ENCODE peak calls at places on chromosomes 4 and X, in seven cellular contexts. One of them, this sample, is unnamed.
A peak's percentile ranks its signal among the peaks of the same experiment; 100 is the strongest.

GRCh38 chr4:20984011-20984836 is 284.0 kb downstream of the PACRGL start:
- DNase-seq in heart left ventricle: no peak
- DNase-seq in uterus: no peak
- DNase-seq in endothelial cell of umbilical vein: peak; percentile 38
- DNase-seq in CD4-positive, alpha-beta memory T cell: no peak
- DNase-seq in breast epithelium: no peak
- DNase-seq in lower lobe of right lung: no peak
- DNase-seq in this sample: no peak

GRCh38 chrX:102516314-102516936 is at the start of gene TMSB15A:
- DNase-seq in heart left ventricle: peak; percentile 75
- DNase-seq in uterus: peak; percentile 77
- DNase-seq in endothelial cell of umbilical vein: peak; percentile 31
- DNase-seq in CD4-positive, alpha-beta memory T cell: peak; percentile 39
- DNase-seq in breast epithelium: peak; percentile 41
- DNase-seq in lower lobe of right lung: peak; percentile 76
- DNase-seq in this sample: peak; percentile 80

GRCh38 chr4:96593422-96593821 is 753.5 kb downstream of the PDHA2 start:
- DNase-seq in heart left ventricle: no peak
- DNase-seq in uterus: no peak
- DNase-seq in endothelial cell of umbilical vein: peak; percentile 39
- DNase-seq in CD4-positive, alpha-beta memory T cell: no peak
- DNase-seq in breast epithelium: no peak
- DNase-seq in lower lobe of right lung: no peak
- DNase-seq in this sample: no peak

GRCh38 chr4:158817562-158818370 is 48.9 kb downstream of the FNIP2 start:
- DNase-seq in heart left ventricle: no peak
- DNase-seq in uterus: no peak
- DNase-seq in endothelial cell of umbilical vein: peak; percentile 62
- DNase-seq in CD4-positive, alpha-beta memory T cell: no peak
- DNase-seq in breast epithelium: no peak
- DNase-seq in lower lobe of right lung: no peak
- DNase-seq in this sample: no peak

GRCh38 chr4:8236141-8236919 is 33.2 kb upstream of the HTRA3 start:
- DNase-seq in heart left ventricle: no peak
- DNase-seq in uterus: no peak
- DNase-seq in endothelial cell of umbilical vein: no peak
- DNase-seq in CD4-positive, alpha-beta memory T cell: no peak
- DNase-seq in breast epithelium: no peak
- DNase-seq in lower lobe of right lung: peak; percentile 43
- DNase-seq in this sample: no peak

GRCh38 chr4:57071340-57071739 is 38.8 kb downstream of the IGFBP7 start:
- DNase-seq in heart left ventricle: peak; percentile 67
- DNase-seq in uterus: no peak
- DNase-seq in endothelial cell of umbilical vein: no peak
- DNase-seq in CD4-positive, alpha-beta memory T cell: no peak
- DNase-seq in breast epithelium: no peak
- DNase-seq in lower lobe of right lung: no peak
- DNase-seq in this sample: no peak

GRCh38 chr4:1487106-1487505 is 80.9 kb upstream of the NKX1-1 start:
- DNase-seq in heart left ventricle: peak; percentile 1
- DNase-seq in uterus: no peak
- DNase-seq in endothelial cell of umbilical vein: no peak
- DNase-seq in CD4-positive, alpha-beta memory T cell: no peak
- DNase-seq in breast epithelium: no peak
- DNase-seq in lower lobe of right lung: peak; percentile 12
- DNase-seq in this sample: no peak

GRCh38 chrX:67780694-67781109 is 236.9 kb downstream of the AR start:
- DNase-seq in heart left ventricle: peak; percentile 90
- DNase-seq in uterus: peak; percentile 84
- DNase-seq in endothelial cell of umbilical vein: peak; percentile 90
- DNase-seq in CD4-positive, alpha-beta memory T cell: no peak
- DNase-seq in breast epithelium: no peak
- DNase-seq in lower lobe of right lung: peak; percentile 74
- DNase-seq in this sample: peak; percentile 27

GRCh38 chr4:10107111-10108091 is 9.2 kb downstream of the WDR1 start:
- DNase-seq in heart left ventricle: no peak
- DNase-seq in uterus: peak; percentile 24
- DNase-seq in endothelial cell of umbilical vein: no peak
- DNase-seq in CD4-positive, alpha-beta memory T cell: no peak
- DNase-seq in breast epithelium: no peak
- DNase-seq in lower lobe of right lung: no peak
- DNase-seq in this sample: no peak

GRCh38 chr4:98653006-98653405 is 5.4 kb downstream of the TSPAN5 start:
- DNase-seq in heart left ventricle: no peak
- DNase-seq in uterus: no peak
- DNase-seq in endothelial cell of umbilical vein: no peak
- DNase-seq in CD4-positive, alpha-beta memory T cell: no peak
- DNase-seq in breast epithelium: no peak
- DNase-seq in lower lobe of right lung: no peak
- DNase-seq in this sample: no peak

GRCh38 chr4:1045193-1045594 is 33.8 kb downstream of the FGFRL1 start:
- DNase-seq in heart left ventricle: peak; percentile 25
- DNase-seq in uterus: peak; percentile 19
- DNase-seq in endothelial cell of umbilical vein: no peak
- DNase-seq in CD4-positive, alpha-beta memory T cell: no peak
- DNase-seq in breast epithelium: no peak
- DNase-seq in lower lobe of right lung: peak; percentile 40
- DNase-seq in this sample: no peak

DNA sequence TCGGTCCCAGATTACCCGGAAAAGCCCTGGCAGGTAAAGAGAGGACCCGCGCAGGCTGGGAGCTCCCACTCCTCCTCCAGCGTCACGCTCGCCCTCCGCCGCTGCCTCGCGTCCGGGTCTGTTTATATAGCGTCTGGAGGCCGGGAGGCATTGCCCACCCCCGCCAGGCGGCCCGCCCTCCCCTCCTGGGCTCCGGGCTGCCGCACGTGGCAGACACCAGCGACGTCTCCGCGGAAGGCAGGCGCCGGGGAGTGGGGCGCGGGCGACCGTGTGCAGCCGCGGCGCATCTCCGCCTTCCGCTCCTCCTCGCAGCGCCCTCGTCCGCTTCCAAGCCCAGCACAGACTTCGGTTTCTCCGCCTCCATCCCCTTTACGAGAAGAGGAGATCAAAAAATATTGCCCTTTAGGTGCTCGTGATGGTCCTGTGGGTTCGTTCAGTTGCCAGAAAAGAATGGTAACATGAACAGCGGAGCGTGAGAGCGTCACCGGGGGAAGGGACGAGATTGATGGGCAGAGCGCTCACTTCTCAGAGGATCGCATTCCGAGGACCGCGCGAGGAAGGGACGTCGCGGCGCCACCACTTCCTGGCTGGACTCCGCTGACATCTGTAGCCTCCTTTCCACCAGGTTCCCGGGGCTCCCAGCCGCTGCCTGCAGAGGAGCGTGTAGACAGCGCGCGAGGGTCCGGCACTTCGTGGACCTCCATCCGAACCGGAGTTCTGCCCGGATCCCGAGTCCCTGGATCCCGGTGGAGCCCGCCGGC is at the start of gene GALNTL6:
- DNase-seq in heart left ventricle: peak; percentile 17
- DNase-seq in uterus: no peak
- DNase-seq in endothelial cell of umbilical vein: no peak
- DNase-seq in CD4-positive, alpha-beta memory T cell: no peak
- DNase-seq in breast epithelium: no peak
- DNase-seq in lower lobe of right lung: peak; percentile 41
- DNase-seq in this sample: peak; percentile 22
- H3K4me3 ChIP-seq in heart left ventricle: peak within 1 kb of the TSS; percentile 49
- H3K4me3 ChIP-seq in uterus: no peak within 1 kb of the TSS
- H3K4me3 ChIP-seq in endothelial cell of umbilical vein: no peak within 1 kb of the TSS
- H3K4me3 ChIP-seq in CD4-positive, alpha-beta memory T cell: no peak within 1 kb of the TSS
- H3K4me3 ChIP-seq in breast epithelium: peak within 1 kb of the TSS; percentile 31
- H3K4me3 ChIP-seq in lower lobe of right lung: peak within 1 kb of the TSS; percentile 43
- H3K4me3 ChIP-seq in this sample: peak within 1 kb of the TSS; percentile 42

DNA sequence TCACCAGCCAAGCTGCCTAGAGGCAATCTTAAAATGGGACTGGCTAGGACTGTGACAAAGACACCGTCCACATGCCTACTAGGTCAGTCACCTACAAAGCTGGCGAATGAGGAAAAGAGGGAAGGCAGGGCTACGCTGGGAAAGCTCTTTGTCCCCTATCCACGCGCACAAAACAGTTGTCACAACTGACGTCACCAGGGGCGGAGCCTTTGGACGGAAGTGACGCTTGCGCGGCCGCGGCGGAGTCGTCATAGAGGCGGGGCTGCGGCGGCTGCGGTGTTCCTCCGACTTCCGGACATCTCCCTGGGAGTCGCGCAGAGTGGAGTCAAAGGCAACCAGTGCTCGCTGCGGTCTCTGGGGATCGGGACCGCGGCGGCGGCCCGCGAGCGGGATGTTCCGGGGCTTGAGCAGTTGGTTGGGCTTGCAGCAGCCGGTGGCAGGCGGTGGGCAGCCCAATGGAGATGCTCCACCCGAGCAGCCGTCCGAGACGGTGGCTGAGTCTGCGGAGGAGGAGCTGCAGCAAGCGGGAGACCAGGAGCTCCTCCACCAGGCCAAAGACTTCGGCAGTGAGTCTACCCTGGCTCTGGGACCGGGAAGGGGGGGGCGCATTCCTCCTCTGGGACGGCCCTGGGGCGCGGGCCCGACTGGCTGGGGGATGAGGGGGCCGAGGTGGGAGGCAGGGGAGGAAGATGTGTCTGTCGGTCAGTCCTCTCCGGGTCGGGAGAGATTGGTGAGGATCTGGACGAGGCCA is at the start of gene SYAP1:
- DNase-seq in heart left ventricle: peak; percentile 97
- DNase-seq in uterus: peak; percentile 97
- DNase-seq in endothelial cell of umbilical vein: peak; percentile 95
- DNase-seq in CD4-positive, alpha-beta memory T cell: peak; percentile 100
- DNase-seq in breast epithelium: peak; percentile 97
- DNase-seq in lower lobe of right lung: peak; percentile 94
- DNase-seq in this sample: peak; percentile 98
- H3K4me1 ChIP-seq in heart left ventricle: peaks cover 13% of the 10 kb centered on the region
- H3K4me1 ChIP-seq in uterus: no peaks in the 10 kb centered on the region
- H3K4me1 ChIP-seq in endothelial cell of umbilical vein: peaks cover 4% of the 10 kb centered on the region
- H3K4me1 ChIP-seq in CD4-positive, alpha-beta memory T cell: peaks cover 8% of the 10 kb centered on the region
- H3K4me1 ChIP-seq in breast epithelium: no peaks in the 10 kb centered on the region
- H3K4me1 ChIP-seq in lower lobe of right lung: peaks cover 10% of the 10 kb centered on the region
- H3K4me1 ChIP-seq in this sample: no peaks in the 10 kb centered on the region

DNA sequence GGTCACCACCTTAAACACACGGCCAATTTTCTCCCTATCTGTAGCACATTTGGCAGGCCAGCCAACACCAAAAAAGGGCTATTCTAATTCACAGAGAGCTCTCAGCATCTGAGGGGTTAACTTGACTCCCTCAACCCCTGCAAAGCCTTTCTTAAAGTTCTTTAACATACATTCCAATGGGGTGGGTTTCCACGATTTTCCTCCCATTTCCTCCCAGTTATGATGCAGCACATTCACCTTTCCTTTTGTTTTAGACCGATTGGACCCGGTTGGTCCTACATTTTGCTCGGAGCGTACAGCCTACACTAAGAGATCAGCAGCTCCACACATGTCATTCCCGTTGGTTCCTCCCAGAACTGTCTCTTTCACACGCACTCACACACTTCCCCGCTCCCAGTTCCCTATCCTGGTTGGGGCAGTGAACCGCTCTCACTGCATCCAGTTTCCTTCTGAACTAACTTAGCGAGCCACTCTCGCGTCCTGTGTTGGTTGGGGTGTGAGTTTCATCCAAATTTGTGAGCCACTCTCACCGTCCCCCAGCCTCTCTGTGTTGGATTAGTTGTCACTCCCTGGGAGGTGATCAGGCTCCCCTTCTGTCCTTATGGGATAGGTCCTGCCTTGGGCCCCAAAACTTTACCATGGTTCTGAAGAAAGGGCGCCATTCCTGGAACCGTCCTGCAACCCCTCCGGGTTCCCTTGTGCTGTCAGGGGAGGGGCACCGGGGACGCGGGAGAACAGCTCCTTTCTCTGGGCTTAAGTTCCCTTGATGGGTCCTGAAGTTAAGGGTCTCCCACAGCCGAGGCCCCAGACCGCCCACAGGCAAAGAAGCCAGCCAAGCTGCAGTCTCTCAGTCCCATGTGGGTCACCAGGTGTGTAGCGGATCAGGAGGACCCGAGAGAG is 45.1 kb downstream of the UGT2A3 start:
- DNase-seq in heart left ventricle: no peak
- DNase-seq in uterus: no peak
- DNase-seq in endothelial cell of umbilical vein: no peak
- DNase-seq in CD4-positive, alpha-beta memory T cell: no peak
- DNase-seq in breast epithelium: no peak
- DNase-seq in lower lobe of right lung: no peak
- DNase-seq in this sample: no peak
- H3K4me3 ChIP-seq in heart left ventricle: no peak overlapping the region
- H3K4me3 ChIP-seq in uterus: peak overlapping the region; percentile 18
- H3K4me3 ChIP-seq in endothelial cell of umbilical vein: no peak overlapping the region
- H3K4me3 ChIP-seq in CD4-positive, alpha-beta memory T cell: no peak overlapping the region
- H3K4me3 ChIP-seq in breast epithelium: no peak overlapping the region
- H3K4me3 ChIP-seq in lower lobe of right lung: peak overlapping the region; percentile 22
- H3K4me3 ChIP-seq in this sample: no peak overlapping the region

DNA sequence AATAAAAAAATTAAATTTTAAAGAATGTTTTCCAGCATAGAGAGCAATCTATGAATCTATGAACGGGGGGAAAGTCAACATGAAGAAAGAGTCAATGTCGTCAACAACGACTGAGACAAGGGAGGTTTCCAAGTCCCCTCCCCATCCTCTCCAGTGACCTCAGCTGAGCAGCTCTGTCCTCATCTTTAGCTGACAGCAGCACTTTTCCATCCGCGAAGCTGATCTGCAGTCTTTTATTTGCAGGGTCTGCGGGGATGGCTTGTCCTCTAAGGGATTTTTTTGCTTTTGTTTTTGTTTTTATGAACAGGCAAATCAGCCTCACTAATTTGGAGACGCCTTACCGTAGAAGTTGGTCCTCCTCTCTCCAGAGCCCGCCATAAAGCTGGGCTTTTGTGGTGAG is 46.5 kb downstream of the PRKX start:
- DNase-seq in heart left ventricle: no peak
- DNase-seq in uterus: no peak
- DNase-seq in endothelial cell of umbilical vein: no peak
- DNase-seq in CD4-positive, alpha-beta memory T cell: no peak
- DNase-seq in breast epithelium: no peak
- DNase-seq in lower lobe of right lung: no peak
- DNase-seq in this sample: no peak
- H3K4me1 ChIP-seq in heart left ventricle: no peaks in the 10 kb centered on the region
- H3K4me1 ChIP-seq in uterus: no peaks in the 10 kb centered on the region
- H3K4me1 ChIP-seq in endothelial cell of umbilical vein: no peaks in the 10 kb centered on the region
- H3K4me1 ChIP-seq in CD4-positive, alpha-beta memory T cell: no peaks in the 10 kb centered on the region
- H3K4me1 ChIP-seq in breast epithelium: no peaks in the 10 kb centered on the region
- H3K4me1 ChIP-seq in lower lobe of right lung: no peaks in the 10 kb centered on the region
- H3K4me1 ChIP-seq in this sample: no peaks in the 10 kb centered on the region

GRCh38 chr4:40055873-40056721 is 553 bp upstream of the N4BP2 start:
- DNase-seq in heart left ventricle: peak; percentile 71
- DNase-seq in uterus: peak; percentile 68
- DNase-seq in endothelial cell of umbilical vein: peak; percentile 75
- DNase-seq in CD4-positive, alpha-beta memory T cell: peak; percentile 60
- DNase-seq in breast epithelium: peak; percentile 55
- DNase-seq in lower lobe of right lung: peak; percentile 84
- DNase-seq in this sample: peak; percentile 87
- H3K4me3 ChIP-seq in heart left ventricle: peak overlapping the region; percentile 90
- H3K4me3 ChIP-seq in uterus: peak overlapping the region; percentile 68
- H3K4me3 ChIP-seq in endothelial cell of umbilical vein: peak overlapping the region; percentile 89
- H3K4me3 ChIP-seq in CD4-positive, alpha-beta memory T cell: peak overlapping the region; percentile 82
- H3K4me3 ChIP-seq in breast epithelium: peak overlapping the region; percentile 86
- H3K4me3 ChIP-seq in lower lobe of right lung: peak overlapping the region; percentile 79
- H3K4me3 ChIP-seq in this sample: peak overlapping the region; percentile 61

GRCh38 chr4:168480991-168481588 is 798 bp upstream of the DDX60L start:
- DNase-seq in heart left ventricle: no peak
- DNase-seq in uterus: peak; percentile 23
- DNase-seq in endothelial cell of umbilical vein: peak; percentile 88
- DNase-seq in CD4-positive, alpha-beta memory T cell: peak; percentile 74
- DNase-seq in breast epithelium: no peak
- DNase-seq in lower lobe of right lung: no peak
- DNase-seq in this sample: peak; percentile 88
- H3K4me1 ChIP-seq in heart left ventricle: peaks cover 26% of the 10 kb centered on the region
- H3K4me1 ChIP-seq in uterus: no peaks in the 10 kb centered on the region
- H3K4me1 ChIP-seq in endothelial cell of umbilical vein: peaks cover 29% of the 10 kb centered on the region
- H3K4me1 ChIP-seq in CD4-positive, alpha-beta memory T cell: peaks cover 53% of the 10 kb centered on the region
- H3K4me1 ChIP-seq in breast epithelium: no peaks in the 10 kb centered on the region
- H3K4me1 ChIP-seq in lower lobe of right lung: peaks cover 14% of the 10 kb centered on the region
- H3K4me1 ChIP-seq in this sample: no peaks in the 10 kb centered on the region

This sample was measured in A673.